ENCODE peak calls at places on chromosomes 13 and 19, in ten cellular contexts. K is endothelial cell; Y is IMR-90; A is thoracic aorta; P is stimulated activated CD4-positive, alpha-beta T cell treated with anti-CD3 and anti-CD28 coated beads, Interleukin-4, amount 100 ng/mL, for 24 hours; W is glomerular endothelial cell; M is AG04450; Z is hippocampal formation; T is neural progenitor cell; G is fibroblast of the aortic adventitia. F is an unnamed sample.
A peak's percentile ranks its signal among the peaks of the same experiment; 100 is the strongest.

GRCh38 chr19:6022570-6023049 is 44.7 kb upstream of the RANBP3 start:
- DNase-seq in M (no peak), P (no peak), G (no peak), W (no peak), Z (no peak), Y (no peak), K (no peak), A (no peak), T (no peak), F (no peak)

GRCh38 chr13:41588899-41589298 is 131.5 kb downstream of the RGCC start:
- DNase-seq in T (no peak), P (peak; percentile 56), A (no peak), M (peak; percentile 74), Z (no peak), G (peak; percentile 70), W (no peak), Y (peak; percentile 97), K (no peak), F (no peak)

GRCh38 chr19:1560281-1560882 is 7.7 kb downstream of the MEX3D start:
- DNase-seq in M (no peak), T (no peak), G (no peak), K (no peak), Y (no peak), W (no peak), Z (no peak), P (no peak), A (no peak), F (no peak)

GRCh38 chr13:74529968-74530367 is 395.8 kb upstream of the KLF12 start:
- DNase-seq in G (no peak), W (no peak), P (no peak), A (no peak), T (no peak), K (no peak), M (no peak), Y (no peak), Z (no peak), F (no peak)

GRCh38 chr13:23695711-23696512 is 125.7 kb downstream of the TNFRSF19 start:
- DNase-seq in G (no peak), M (no peak), W (no peak), K (no peak), T (no peak), A (no peak), Z (no peak), Y (no peak), P (peak; percentile 49), F (no peak)

GRCh38 chr19:48659768-48660167 is 13.0 kb downstream of the NTN5 start:
- DNase-seq in Y (no peak), A (no peak), W (no peak), P (no peak), G (no peak), K (no peak), Z (no peak), M (no peak), T (no peak), F (no peak)

GRCh38 chr13:98652721-98653470 is 76.0 kb upstream of the STK24 start:
- DNase-seq in K (no peak), T (no peak), Y (no peak), W (no peak), Z (no peak), M (no peak), P (no peak), G (no peak), A (no peak), F (no peak)

GRCh38 chr13:21504379-21504778 is 45.3 kb upstream of the ZDHHC20 start:
- DNase-seq in A (no peak), G (no peak), M (no peak), W (no peak), Y (no peak), T (no peak), K (no peak), Z (no peak), P (no peak), F (no peak)

GRCh38 chr19:19550454-19550842 is 12.4 kb downstream of the CILP2 start:
- DNase-seq in P (no peak), W (no peak), M (no peak), G (peak; percentile 55), Y (peak; percentile 52), K (no peak), Z (no peak), A (no peak), T (no peak), F (no peak)

GRCh38 chr13:67635754-67636153 is 405.6 kb upstream of the PCDH9 start:
- DNase-seq in P (no peak), A (no peak), W (no peak), Z (no peak), K (no peak), Y (peak; percentile 4), M (no peak), T (no peak), G (no peak), F (no peak)

GRCh38 chr13:110559429-110559943 is 2.0 kb downstream of the RAB20 start:
- DNase-seq in K (no peak), Z (peak; percentile 32), W (no peak), T (no peak), P (no peak), Y (peak; percentile 62), G (peak; percentile 52), A (no peak), M (no peak), F (no peak)

GRCh38 chr19:19997656-19998268 is 41.5 kb downstream of the ZNF682 start:
- DNase-seq in A (no peak), M (no peak), G (no peak), W (no peak), T (peak; percentile 16), Z (no peak), P (peak; percentile 42), K (peak; percentile 50), Y (no peak), F (no peak)

GRCh38 chr19:6710273-6711077 is 10.0 kb downstream of the C3 start:
- DNase-seq in G (no peak), W (no peak), K (no peak), Y (no peak), Z (no peak), A (no peak), P (peak; percentile 19), M (no peak), T (peak; percentile 60), F (no peak)

GRCh38 chr13:99955747-99956472 is 15.7 kb downstream of the ZIC5 start:
- DNase-seq in M (no peak), Z (no peak), K (peak; percentile 64), T (peak; percentile 67), Y (peak; percentile 17), P (no peak), A (no peak), G (peak; percentile 51), W (no peak), F (no peak)

GRCh38 chr13:76043882-76044281 is 407.8 kb downstream of the LMO7 start:
- DNase-seq in G (peak; percentile 6), M (no peak), W (no peak), Z (no peak), Y (no peak), A (no peak), K (no peak), T (peak; percentile 19), P (no peak), F (no peak)

GRCh38 chr13:72920097-72920496 is 138.2 kb downstream of the PIBF1 start:
- DNase-seq in Z (no peak), P (no peak), Y (peak; percentile 11), M (no peak), G (peak; percentile 16), W (no peak), A (no peak), K (no peak), T (no peak), F (no peak)

GRCh38 chr19:38742296-38742695 is 2.0 kb downstream of the CAPN12 start:
- DNase-seq in M (no peak), A (no peak), Z (no peak), G (no peak), Y (no peak), T (no peak), K (no peak), P (no peak), W (no peak), F (no peak)

GRCh38 chr13:64414381-64414780 is 2815.8 kb downstream of the PCDH9 start:
- DNase-seq in A (no peak), T (no peak), G (peak; percentile 12), M (no peak), Y (no peak), W (no peak), K (no peak), Z (no peak), P (no peak), F (no peak)

GRCh38 chr13:51645154-51645650 is 60.9 kb downstream of the WDFY2 start:
- DNase-seq in Z (no peak), T (no peak), A (no peak), G (peak; percentile 74), P (no peak), K (no peak), M (no peak), Y (peak; percentile 57), W (no peak), F (no peak)

GRCh38 chr13:107252428-107252827 is 684.5 kb upstream of the ARGLU1 start:
- DNase-seq in Z (no peak), P (no peak), A (no peak), T (no peak), Y (no peak), G (no peak), K (no peak), M (no peak), W (no peak), F (no peak)

GRCh38 chr13:60448907-60449510 is 52.0 kb downstream of the TDRD3 start:
- DNase-seq in Y (peak; percentile 68), Z (no peak), G (peak; percentile 81), A (no peak), K (peak; percentile 43), M (peak; percentile 15), T (peak; percentile 46), P (peak; percentile 9), W (peak; percentile 33), F (no peak)

GRCh38 chr19:16281743-16282142 is 42.9 kb upstream of the KLF2 start:
- DNase-seq in Y (no peak), T (no peak), A (no peak), K (no peak), W (no peak), Z (no peak), G (no peak), M (no peak), P (no peak), F (no peak)

GRCh38 chr13:83881917-83882625 is at the start of gene SLITRK1:
- DNase-seq in M (peak; percentile 42), G (peak; percentile 63), T (peak; percentile 94), P (no peak), Z (peak; percentile 80), Y (peak; percentile 19), A (no peak), W (no peak), K (peak; percentile 96), F (peak; percentile 88)

GRCh38 chr19:38848299-38849146 is 1.3 kb downstream of the HNRNPL start:
- DNase-seq in W (no peak), A (no peak), Y (no peak), M (no peak), P (no peak), K (no peak), Z (no peak), G (no peak), T (no peak), F (no peak)

GRCh38 chr19:55141696-55142095 is 7.3 kb downstream of the TNNT1 start:
- DNase-seq in A (no peak), P (no peak), K (no peak), Z (no peak), Y (no peak), M (no peak), G (no peak), T (peak; percentile 54), W (no peak), F (no peak)